ENCODE peak calls at places on chromosomes 4 and X, in ten cellular contexts. I, C, U, G, D, O, F, K, J and V are unnamed samples.

GRCh38 chr4:51859476-51860032 is 16.6 kb downstream of the DCUN1D4 start:
- DNase-seq in J (no peak), U (no peak), G (no peak), K (no peak), D (no peak), O (no peak), I (no peak), C (no peak), F (no peak), V (peak; percentile 8)

GRCh38 chr4:2302387-2303119 is 40.6 kb upstream of the MXD4 start:
- DNase-seq in K (no peak), G (no peak), O (no peak), F (no peak), D (peak; percentile 11), C (no peak), U (no peak), J (no peak), I (no peak), V (no peak)

GRCh38 chr4:61162116-61162515 is 38.0 kb upstream of the ADGRL3 start:
- DNase-seq in D (no peak), G (no peak), C (no peak), J (no peak), I (no peak), U (no peak), O (no peak), K (no peak), F (no peak), V (no peak)

GRCh38 chr4:15118281-15118680 is 116.0 kb downstream of the CPEB2 start:
- DNase-seq in C (peak; percentile 62), K (no peak), O (no peak), G (no peak), J (no peak), I (no peak), U (no peak), F (no peak), D (no peak), V (no peak)

GRCh38 chrX:149720021-149720689 is 8.3 kb downstream of the MAGEA11 start:
- DNase-seq in G (no peak), U (no peak), O (no peak), F (no peak), K (no peak), J (no peak), C (peak; percentile 43), D (no peak), I (no peak), V (no peak)

GRCh38 chr4:48462363-48462762 is 20.8 kb upstream of the SLC10A4 start:
- DNase-seq in C (no peak), K (no peak), I (no peak), F (no peak), U (no peak), J (peak; percentile 46), O (no peak), G (no peak), D (no peak), V (no peak)

GRCh38 chrX:51006068-51006467 is 95.5 kb downstream of the BMP15 start:
- DNase-seq in U (no peak), I (no peak), F (no peak), K (no peak), O (no peak), G (no peak), J (no peak), D (no peak), C (no peak), V (no peak)

GRCh38 chr4:48575964-48576363 is 85.9 kb downstream of the ZAR1 start:
- DNase-seq in U (no peak), D (no peak), F (no peak), K (no peak), O (no peak), J (no peak), C (no peak), G (no peak), I (no peak), V (no peak)

GRCh38 chr4:123606946-123607542 is 210.4 kb downstream of the SPRY1 start:
- DNase-seq in C (no peak), G (no peak), K (no peak), O (no peak), I (no peak), U (no peak), D (no peak), F (no peak), J (no peak), V (no peak)

GRCh38 chr4:112245383-112245782 is 13.8 kb downstream of the AP1AR start:
- DNase-seq in I (no peak), D (no peak), C (no peak), O (no peak), G (no peak), F (no peak), U (no peak), K (no peak), J (no peak), V (no peak)

DNA sequence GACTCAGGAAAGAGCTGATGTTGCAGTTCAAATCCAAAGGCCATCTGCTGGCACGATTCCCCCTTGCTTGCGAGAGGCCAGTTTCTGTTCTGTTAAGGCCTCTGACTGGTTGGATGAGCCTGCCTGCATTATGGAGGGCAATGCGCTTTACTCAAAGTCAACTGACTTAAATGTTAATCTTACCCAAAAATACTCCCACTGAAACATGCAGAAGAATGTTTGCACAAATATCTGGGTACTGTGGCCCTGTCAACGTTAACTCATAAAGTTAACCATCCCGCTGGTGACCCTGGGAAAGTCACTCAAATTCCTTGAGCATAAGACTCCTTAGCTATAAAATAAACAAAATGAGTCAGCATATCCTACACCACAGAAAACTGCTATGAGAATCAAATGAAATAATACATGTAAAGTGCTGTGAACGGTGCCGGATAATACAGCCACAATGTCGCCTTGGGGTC is 326.3 kb downstream of the EVC2 start:
- DNase-seq in G (no peak), J (no peak), C (no peak), I (no peak), K (no peak), F (no peak), D (no peak), U (no peak), O (peak; percentile 64), V (no peak)
- H3K4me1 ChIP-seq in G (no peaks in the 10 kb centered on the region), J (no peaks in the 10 kb centered on the region), C (no peaks in the 10 kb centered on the region), I (no peaks in the 10 kb centered on the region), K (no peaks in the 10 kb centered on the region), F (no peaks in the 10 kb centered on the region), D (peaks cover 7% of the 10 kb centered on the region), U (peaks cover 8% of the 10 kb centered on the region), O (no peaks in the 10 kb centered on the region), V (no peaks in the 10 kb centered on the region)

DNA sequence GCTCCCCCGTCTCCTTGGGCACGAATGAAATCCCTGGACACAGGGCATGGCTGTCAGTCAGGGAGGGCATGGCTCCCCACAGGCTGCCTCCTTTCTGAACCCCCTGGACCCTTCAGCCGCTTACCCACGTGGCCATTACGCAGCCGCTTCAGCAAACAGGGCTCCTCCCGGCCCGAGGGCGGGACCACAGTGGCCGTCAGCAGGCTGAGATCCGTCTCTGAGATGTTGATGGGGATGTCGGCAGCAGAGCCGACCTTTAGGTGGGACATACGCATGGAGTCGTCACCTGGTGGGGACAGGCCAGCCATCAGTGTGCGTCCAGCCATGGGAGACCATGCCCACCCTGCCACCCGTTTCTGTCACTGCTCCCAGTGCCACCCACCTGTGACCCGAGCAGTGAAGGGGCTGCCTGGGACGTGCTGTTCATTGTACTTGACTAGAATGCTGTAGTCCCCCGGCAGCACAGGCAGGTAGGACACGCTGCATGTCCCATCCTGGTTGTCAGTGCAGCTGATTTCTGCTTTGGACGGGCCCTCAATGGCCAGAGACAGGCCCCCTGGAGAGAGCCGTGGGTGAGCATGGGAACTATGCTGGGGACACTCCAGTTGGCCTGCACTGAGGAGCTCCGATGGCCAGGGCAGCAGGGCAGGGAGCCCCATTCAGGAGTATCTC is 21.1 kb downstream of the FLNA start:
- DNase-seq in G (no peak), D (no peak), F (no peak), O (no peak), J (no peak), I (no peak), K (no peak), C (no peak), U (no peak), V (no peak)
- TF ChIP-seq POLR2AphosphoS5 in G (no peak), D (no peak), F (no peak), O (no peak), J (no peak), I (no peak), K (peak; percentile 3), C (no peak), U (no peak), V (peak; percentile 69)

DNA sequence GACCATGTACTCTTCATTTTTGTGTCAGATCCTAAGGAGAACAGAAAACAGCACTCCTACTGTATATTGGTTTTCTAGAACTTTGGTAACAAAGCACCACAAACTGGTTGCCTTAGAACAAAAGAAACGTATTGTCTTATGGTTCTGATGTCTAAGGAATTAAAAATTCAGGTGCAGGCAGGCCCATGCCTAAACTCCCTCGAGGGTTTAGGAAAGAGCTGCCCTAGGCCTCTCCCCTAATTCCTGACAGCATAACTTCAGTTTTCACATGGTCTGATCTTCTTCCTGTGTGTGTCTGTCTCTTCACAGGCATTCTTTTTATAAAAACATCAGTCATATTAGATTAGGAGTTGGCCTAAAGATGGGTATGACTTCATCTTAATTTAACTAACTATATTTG is 1093.6 kb downstream of the TECRL start:
- DNase-seq in C (no peak), D (no peak), G (no peak), U (no peak), O (no peak), K (no peak), F (no peak), I (no peak), J (no peak), V (no peak)
- H3K4me3 ChIP-seq in C (no peak overlapping the region), D (no peak overlapping the region), G (no peak overlapping the region), U (no peak overlapping the region), O (no peak overlapping the region), K (no peak overlapping the region), F (no peak overlapping the region), I (no peak overlapping the region), J (no peak overlapping the region), V (no peak overlapping the region)

GRCh38 chr4:7820031-7820825 is 119.4 kb downstream of the AFAP1 start:
- DNase-seq in C (no peak), K (no peak), O (no peak), F (no peak), G (no peak), I (no peak), U (no peak), J (no peak), D (no peak), V (no peak)

GRCh38 chr4:7821245-7822165 is 118.2 kb downstream of the AFAP1 start:
- DNase-seq in C (no peak), O (no peak), D (no peak), I (no peak), F (no peak), U (no peak), K (no peak), G (no peak), J (peak; percentile 67), V (no peak)

GRCh38 chr4:7818676-7819041 is 121.0 kb downstream of the AFAP1 start:
- DNase-seq in K (no peak), O (no peak), J (no peak), D (no peak), U (no peak), C (peak; percentile 12), F (no peak), G (no peak), I (no peak), V (no peak)

GRCh38 chr4:7817877-7818675 is 121.6 kb downstream of the AFAP1 start:
- DNase-seq in O (no peak), C (no peak), D (no peak), F (no peak), K (no peak), G (no peak), U (no peak), J (peak; percentile 79), I (no peak), V (no peak)

DNA sequence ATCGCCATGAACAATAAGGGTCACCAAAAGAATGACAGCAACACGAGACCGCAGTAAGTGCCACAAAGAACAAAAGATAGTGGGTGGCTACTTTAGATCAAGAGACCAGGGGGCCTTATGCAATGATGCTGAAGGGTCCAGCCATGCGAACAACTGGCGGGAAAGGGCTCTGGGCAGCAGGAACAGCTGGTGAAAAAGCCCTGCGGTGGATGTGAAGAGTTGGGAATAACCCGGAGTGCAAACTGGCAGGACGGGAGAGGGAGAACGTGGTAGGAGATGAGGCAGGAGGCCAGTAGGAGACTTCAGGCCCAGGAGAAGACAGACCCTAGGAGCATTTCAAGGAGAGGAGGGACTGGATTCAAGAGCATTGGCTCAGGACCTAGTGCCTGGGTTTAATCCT is 120.2 kb downstream of the AFAP1 start:
- DNase-seq in D (no peak), J (no peak), U (no peak), F (no peak), I (no peak), K (no peak), C (no peak), O (no peak), G (no peak), V (no peak)
- H3K4me1 ChIP-seq in D (peaks cover 58% of the 10 kb centered on the region), J (peaks cover 32% of the 10 kb centered on the region), U (peaks cover 17% of the 10 kb centered on the region), F (no peaks in the 10 kb centered on the region), I (no peaks in the 10 kb centered on the region), K (peaks cover 17% of the 10 kb centered on the region), C (peaks cover 29% of the 10 kb centered on the region), O (peaks cover 12% of the 10 kb centered on the region), G (no peaks in the 10 kb centered on the region), V (peaks cover 71% of the 10 kb centered on the region)